ENCODE peak calls at places on chromosome 20, in ten cellular contexts. V is neural progenitor cell, D is DMS 273 treated with DMSO at 0.1 percent for 48 hours, S is ELR, W is AG04449, R is Kasumi-1, F is foreskin keratinocyte, Q is transverse colon, U is T-cell, I is GM20000. M is an unnamed sample.

GRCh38 chr20:805713-806112 is 27.8 kb upstream of the FAM110A start:
- DNase-seq in W (no peak), D (no peak), V (peak), U (no peak), F (no peak), S (peak), R (peak), I (no peak), Q (no peak), M (no peak)

GRCh38 chr20:4358566-4358965 is 343.2 kb upstream of the RNF24 start:
- DNase-seq in W (no peak), F (no peak), V (no peak), S (no peak), I (no peak), U (no peak), D (no peak), Q (no peak), R (no peak), M (no peak)

GRCh38 chr20:11159728-11160127 is 485.9 kb upstream of the JAG1 start:
- DNase-seq in I (no peak), U (no peak), D (no peak), R (no peak), V (no peak), Q (peak), W (peak), F (no peak), S (no peak), M (peak)

GRCh38 chr20:45911486-45912343 is at the start of gene PLTP:
- DNase-seq in F (no peak), U (peak), I (peak), R (peak), S (peak), Q (peak), W (no peak), V (peak), D (no peak), M (peak)

GRCh38 chr20:56809668-56810067 is 180.6 kb downstream of the TFAP2C start:
- DNase-seq in F (no peak), Q (no peak), U (no peak), R (no peak), V (no peak), W (no peak), S (no peak), D (no peak), I (no peak), M (no peak)

GRCh38 chr20:19832875-19833274 is 74.8 kb downstream of the RIN2 start:
- DNase-seq in S (no peak), U (no peak), W (no peak), F (no peak), I (no peak), D (no peak), R (no peak), V (no peak), Q (no peak), M (no peak)

GRCh38 chr20:37369846-37370245 is 23.9 kb downstream of the SRC start:
- DNase-seq in I (no peak), Q (no peak), S (no peak), U (no peak), V (no peak), R (no peak), D (no peak), F (no peak), W (no peak), M (no peak)

GRCh38 chr20:43959079-43959919 is 44.6 kb downstream of the TOX2 start:
- DNase-seq in D (no peak), F (no peak), U (peak), V (no peak), R (no peak), S (no peak), W (no peak), I (no peak), Q (peak), M (no peak)

GRCh38 chr20:51966296-51966971 is 164.1 kb upstream of the SALL4 start:
- DNase-seq in D (peak), V (peak), W (no peak), U (no peak), F (peak), S (peak), I (peak), Q (peak), R (peak), M (peak)

GRCh38 chr20:53960586-53961386 is 109.6 kb downstream of the BCAS1 start:
- DNase-seq in I (no peak), V (no peak), S (no peak), Q (no peak), U (no peak), W (peak), D (no peak), R (no peak), F (no peak), M (no peak)

GRCh38 chr20:6299451-6299850 is 176.6 kb upstream of the FERMT1 start:
- DNase-seq in R (no peak), Q (no peak), U (no peak), I (no peak), W (no peak), S (no peak), V (no peak), F (no peak), D (no peak), M (no peak)

GRCh38 chr20:54291339-54292060 is 83.6 kb downstream of the PFDN4 start:
- DNase-seq in I (no peak), Q (no peak), F (no peak), S (no peak), R (no peak), V (peak), U (no peak), W (no peak), D (no peak), M (no peak)

M was measured in left colon.